ENCODE peak calls at places on chromosome 10, in six cellular contexts. J is A549, S is MM.1S, G is breast epithelium, A is IMR-90, F is hepatocyte. B is an unnamed sample.

GRCh38 chr10:113802997-113803396 is 50.9 kb downstream of the DCLRE1A start:
- DNase-seq in A (peak), F (no peak), G (no peak), S (no peak), J (no peak), B (no peak)

GRCh38 chr10:17836917-17837316 is 27.8 kb downstream of the MRC1 start:
- DNase-seq in F (peak), A (peak), J (peak), S (no peak), G (no peak), B (peak)

GRCh38 chr10:101639141-101639900 is 51.2 kb downstream of the DPCD start:
- DNase-seq in A (no peak), F (no peak), G (no peak), S (no peak), J (no peak), B (no peak)

GRCh38 chr10:95458014-95458413 is 103.2 kb downstream of the SORBS1 start:
- DNase-seq in S (no peak), J (no peak), A (no peak), F (no peak), G (no peak), B (no peak)

GRCh38 chr10:133071801-133072595 is 15.7 kb upstream of the ADGRA1 start:
- DNase-seq in F (no peak), S (no peak), G (no peak), A (no peak), J (no peak), B (no peak)

GRCh38 chr10:119483839-119484238 is 58.7 kb downstream of the RGS10 start:
- DNase-seq in S (no peak), J (no peak), G (no peak), F (no peak), A (no peak), B (no peak)

GRCh38 chr10:112148314-112148713 is 35.3 kb downstream of the GPAM start:
- DNase-seq in J (no peak), F (no peak), S (no peak), G (no peak), A (no peak), B (no peak)

GRCh38 chr10:33145451-33146188 is 187.6 kb upstream of the ITGB1 start:
- DNase-seq in S (no peak), G (no peak), J (no peak), F (no peak), A (no peak), B (peak)

GRCh38 chr10:80460399-80461207 is 6.5 kb downstream of the TSPAN14 start:
- DNase-seq in J (no peak), S (no peak), F (peak), G (peak), A (peak), B (peak)

GRCh38 chr10:51472154-51472553 is 227.2 kb downstream of the CSTF2T start:
- DNase-seq in A (no peak), G (no peak), F (no peak), S (no peak), J (no peak), B (no peak)

GRCh38 chr10:79208251-79208983 is 138.9 kb upstream of the PPIF start:
- DNase-seq in J (no peak), A (no peak), S (no peak), G (no peak), F (no peak), B (no peak)

GRCh38 chr10:51629969-51630617 is 69.3 kb downstream of the CSTF2T start:
- DNase-seq in G (no peak), A (peak), J (no peak), S (no peak), F (no peak), B (peak)

GRCh38 chr10:60542691-60543090 is 153.0 kb upstream of the ANK3 start:
- DNase-seq in S (no peak), J (no peak), F (no peak), A (no peak), G (no peak), B (no peak)

GRCh38 chr10:126270116-126270515 is 118.2 kb downstream of the ADAM12 start:
- DNase-seq in J (no peak), A (peak), F (no peak), S (no peak), G (no peak), B (peak)

GRCh38 chr10:30027057-30028005 is 32.1 kb downstream of the JCAD start:
- DNase-seq in G (peak), S (peak), A (no peak), F (no peak), J (no peak), B (no peak)

GRCh38 chr10:8584666-8585065 is 530.2 kb downstream of the GATA3 start:
- DNase-seq in A (no peak), G (no peak), J (no peak), S (no peak), F (no peak), B (no peak)

GRCh38 chr10:48526371-48526821 is 78.5 kb downstream of the ARHGAP22 start:
- DNase-seq in J (no peak), F (peak), A (peak), S (no peak), G (no peak), B (peak)

GRCh38 chr10:18713077-18713476 is 53.8 kb downstream of the ARL5B start:
- DNase-seq in J (peak), G (no peak), A (peak), F (peak), S (no peak), B (peak)

GRCh38 chr10:129400426-129400825 is 66.6 kb upstream of the MGMT start:
- DNase-seq in G (no peak), F (no peak), J (no peak), S (no peak), A (no peak), B (no peak)

GRCh38 chr10:117016271-117016670 is 11.3 kb upstream of the SHTN1 start:
- DNase-seq in G (no peak), J (no peak), S (no peak), F (no peak), A (no peak), B (no peak)
- H3K4me3 ChIP-seq in G (no peak), J (no peak), S (no peak), F (no peak), A (no peak), B (no peak)

DNA sequence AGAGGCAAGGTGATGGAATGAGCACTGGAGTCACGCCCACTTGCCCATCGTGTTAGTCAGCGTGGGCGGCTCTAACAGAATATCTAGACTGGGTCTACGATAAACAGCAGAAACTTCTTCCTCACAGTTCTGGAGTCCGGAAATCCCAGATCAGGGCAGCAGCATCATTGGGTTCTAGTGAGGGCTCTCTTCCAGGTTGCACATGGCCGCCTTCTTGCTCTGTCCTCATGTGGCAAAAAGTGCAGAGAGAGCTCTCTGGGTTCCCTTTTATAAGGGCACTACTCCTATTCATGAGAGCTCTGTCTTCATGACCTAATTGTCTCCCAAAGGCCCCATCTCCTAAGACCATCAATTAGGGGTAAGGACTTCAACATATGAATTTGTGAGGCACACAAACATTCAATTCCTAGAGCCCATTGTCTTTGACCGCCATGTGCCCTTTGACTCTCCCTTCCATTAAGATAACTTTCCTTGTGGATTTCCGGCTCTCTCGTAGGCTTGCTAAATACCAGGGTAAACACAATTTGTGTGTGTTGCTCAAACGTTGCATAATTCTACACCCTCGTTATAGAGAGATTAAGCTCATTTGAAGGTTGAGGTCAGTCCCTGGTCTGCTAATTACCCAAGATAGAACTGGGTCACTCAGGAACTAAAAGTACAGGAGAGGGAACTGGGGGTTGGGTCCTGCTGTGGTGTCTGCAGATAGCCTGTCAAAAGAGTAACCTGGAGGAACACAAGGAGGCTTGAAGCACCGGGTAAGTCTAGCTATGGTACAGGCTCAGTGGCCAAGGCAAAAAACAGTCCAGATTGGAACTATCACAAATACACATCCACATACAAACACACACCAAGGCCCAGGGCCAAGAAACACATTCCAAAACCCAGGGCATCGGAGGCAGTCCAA is 28.7 kb upstream of the USP6NL start:
- DNase-seq in J (no peak), A (no peak), G (no peak), S (no peak), F (peak), B (no peak)
- H3K4me3 ChIP-seq in J (no peak), A (no peak), G (no peak), S (no peak), F (no peak), B (no peak)

GRCh38 chr10:28171468-28172235 is 131.2 kb downstream of the MPP7 start:
- DNase-seq in F (no peak), G (no peak), S (no peak), J (no peak), A (peak), B (peak)
- H3K4me3 ChIP-seq in F (no peak), G (no peak), S (no peak), J (no peak), A (no peak), B (no peak)

DNA sequence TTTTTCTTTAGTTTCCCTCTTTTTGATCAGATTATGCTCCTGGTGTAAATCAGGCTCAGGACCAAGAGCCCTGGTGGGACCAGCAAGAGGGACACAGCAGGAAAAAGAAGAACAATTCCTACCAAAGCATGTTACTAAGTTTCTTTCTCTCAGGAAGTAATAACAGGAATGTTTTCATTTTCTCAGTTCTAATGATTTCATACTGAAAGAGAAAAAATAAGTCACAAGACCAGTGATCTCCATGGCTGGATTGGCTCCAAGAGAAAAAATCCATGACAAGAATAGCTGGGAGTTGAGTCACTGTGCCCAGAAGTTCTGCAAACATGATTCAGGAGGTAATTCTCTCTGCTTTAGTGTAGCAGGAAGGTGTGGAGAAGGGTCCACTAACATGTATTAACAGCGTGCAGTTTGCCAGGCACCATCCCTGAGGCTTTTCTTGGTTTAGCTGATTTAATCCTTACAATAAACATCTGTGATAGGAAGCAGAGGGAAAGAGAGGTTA is 23.8 kb upstream of the IFIT2 start:
- DNase-seq in G (no peak), S (no peak), A (peak), F (peak), J (peak), B (peak)
- H3K4me3 ChIP-seq in G (no peak), S (no peak), A (no peak), F (no peak), J (no peak), B (no peak)

GRCh38 chr10:44974082-44974627 is 4.5 kb downstream of the DEPP1 start:
- DNase-seq in S (no peak), G (no peak), F (no peak), J (no peak), A (no peak), B (peak)
- H3K4me3 ChIP-seq in S (no peak), G (peak), F (no peak), J (peak), A (no peak), B (peak)